ENCODE peak calls at places on chromosome 2, in four cellular contexts. D, X, I and M are unnamed samples.

GRCh38 chr2:47072018-47072691 is 83.0 kb downstream of the STPG4 start:
- DNase-seq in I (no peak), X (no peak), D (no peak), M (no peak)

GRCh38 chr2:186129767-186130581 is 356.1 kb upstream of the ZC3H15 start:
- DNase-seq in D (peak), X (no peak), I (no peak), M (no peak)

GRCh38 chr2:86078801-86079545 is 26.7 kb downstream of the POLR1A start:
- DNase-seq in I (peak), D (no peak), X (no peak), M (no peak)

GRCh38 chr2:225010804-225011203 is 31.5 kb downstream of the DOCK10 start:
- DNase-seq in D (no peak), I (no peak), X (no peak), M (no peak)

GRCh38 chr2:217660423-217660822 is 342.4 kb downstream of the TNS1 start:
- DNase-seq in D (no peak), I (no peak), X (no peak), M (no peak)

GRCh38 chr2:158457826-158458616 is 1.3 kb downstream of the PKP4 start:
- DNase-seq in X (no peak), D (peak), I (peak), M (no peak)

GRCh38 chr2:31379747-31380146 is 34.8 kb downstream of the XDH start:
- DNase-seq in D (no peak), I (no peak), X (no peak), M (no peak)

GRCh38 chr2:15732341-15733077 is 140.8 kb downstream of the DDX1 start:
- DNase-seq in I (no peak), X (peak), D (no peak), M (no peak)

GRCh38 chr2:172639823-172640222 is 83.9 kb downstream of the PDK1 start:
- DNase-seq in X (no peak), I (peak), D (no peak), M (no peak)

GRCh38 chr2:143730155-143730949 is 601.1 kb downstream of the ARHGAP15 start:
- DNase-seq in I (peak), X (peak), D (no peak), M (no peak)

GRCh38 chr2:191899442-191899841 is 52.6 kb upstream of the CAVIN2 start:
- DNase-seq in D (no peak), I (no peak), X (no peak), M (no peak)

GRCh38 chr2:86302320-86302719 is 35.1 kb downstream of the REEP1 start:
- DNase-seq in X (no peak), I (no peak), D (no peak), M (no peak)

GRCh38 chr2:15776629-15776919 is 163.8 kb upstream of the MYCN start:
- DNase-seq in D (peak), I (no peak), X (no peak), M (no peak)

GRCh38 chr2:19416784-19417684 is 58.6 kb upstream of the OSR1 start:
- DNase-seq in X (no peak), I (no peak), D (no peak), M (no peak)

GRCh38 chr2:215442392-215442787 is 6.5 kb upstream of the FN1 start:
- DNase-seq in D (no peak), I (peak), X (no peak), M (no peak)

DNA sequence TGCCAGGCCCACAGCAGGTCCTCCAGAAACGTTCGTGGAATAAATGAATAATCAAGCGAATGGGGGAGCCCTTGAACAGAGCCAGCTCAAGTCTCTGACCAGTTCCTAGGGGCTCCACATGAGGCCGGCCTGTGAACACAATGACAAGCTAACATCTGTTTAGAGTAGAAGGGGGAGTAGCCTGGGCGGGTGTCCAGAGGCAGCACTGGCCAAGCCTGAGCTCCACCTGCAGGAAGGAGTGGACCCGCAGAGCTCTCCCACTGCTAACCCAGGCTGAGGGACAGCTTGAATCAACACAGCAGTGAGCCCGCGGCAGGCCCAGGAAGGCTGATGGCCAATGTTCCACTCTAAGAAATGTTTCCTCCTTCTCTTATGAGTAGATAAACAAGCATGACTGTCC is 234.8 kb upstream of the RAB6C start:
- DNase-seq in X (no peak), I (no peak), D (no peak), M (no peak)
- TF ChIP-seq ATF3 in X (no peak), I (no peak), D (no peak), M (no peak)

DNA sequence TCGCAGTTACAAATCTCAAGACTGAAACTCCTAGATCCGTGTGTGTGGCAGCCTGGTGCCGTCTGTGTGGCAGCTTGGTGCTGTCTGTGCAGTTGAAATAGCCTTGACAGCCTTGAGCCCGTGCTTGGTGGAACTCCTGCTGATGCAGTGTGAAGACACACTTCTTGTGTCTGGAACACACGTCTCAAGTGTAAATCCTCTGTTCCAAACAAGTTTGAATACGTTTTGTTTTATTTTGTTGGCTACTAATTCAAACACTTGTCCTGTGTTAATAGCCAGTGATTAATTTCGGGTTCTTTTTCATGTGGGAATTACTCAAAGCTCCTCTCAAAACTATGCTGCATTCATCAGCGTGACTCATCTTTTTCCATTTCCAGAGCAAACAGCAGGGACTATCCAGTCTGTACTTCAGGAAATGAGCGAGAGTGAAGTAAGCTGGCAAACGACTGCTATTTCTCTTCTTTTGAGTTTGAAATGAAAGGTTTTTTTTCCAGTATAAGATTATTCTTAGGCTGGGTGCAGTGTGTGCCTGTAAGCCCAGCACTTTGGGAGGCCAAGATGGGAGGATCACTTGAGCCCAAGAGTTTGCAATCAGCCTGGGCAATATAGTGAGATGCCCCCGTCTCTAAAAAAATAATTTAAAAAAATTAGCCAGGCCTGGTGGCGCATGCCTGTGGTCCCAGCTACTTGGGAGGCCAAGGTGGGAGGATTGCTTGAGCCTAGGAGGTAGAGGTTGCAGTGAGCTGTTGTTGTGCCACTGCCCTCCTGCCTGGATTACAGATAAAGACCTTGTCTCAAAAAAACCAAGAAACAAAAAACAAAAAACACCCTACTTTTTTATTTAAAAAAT is 152.9 kb downstream of the SPP2 start:
- DNase-seq in D (peak), I (no peak), X (no peak), M (no peak)
- TF ChIP-seq HDAC6 in D (no peak), I (no peak), X (no peak), M (no peak)

GRCh38 chr2:219350215-219350937 is 17.8 kb upstream of the RESP18 start:
- DNase-seq in D (no peak), X (no peak), I (no peak), M (no peak)

DNA sequence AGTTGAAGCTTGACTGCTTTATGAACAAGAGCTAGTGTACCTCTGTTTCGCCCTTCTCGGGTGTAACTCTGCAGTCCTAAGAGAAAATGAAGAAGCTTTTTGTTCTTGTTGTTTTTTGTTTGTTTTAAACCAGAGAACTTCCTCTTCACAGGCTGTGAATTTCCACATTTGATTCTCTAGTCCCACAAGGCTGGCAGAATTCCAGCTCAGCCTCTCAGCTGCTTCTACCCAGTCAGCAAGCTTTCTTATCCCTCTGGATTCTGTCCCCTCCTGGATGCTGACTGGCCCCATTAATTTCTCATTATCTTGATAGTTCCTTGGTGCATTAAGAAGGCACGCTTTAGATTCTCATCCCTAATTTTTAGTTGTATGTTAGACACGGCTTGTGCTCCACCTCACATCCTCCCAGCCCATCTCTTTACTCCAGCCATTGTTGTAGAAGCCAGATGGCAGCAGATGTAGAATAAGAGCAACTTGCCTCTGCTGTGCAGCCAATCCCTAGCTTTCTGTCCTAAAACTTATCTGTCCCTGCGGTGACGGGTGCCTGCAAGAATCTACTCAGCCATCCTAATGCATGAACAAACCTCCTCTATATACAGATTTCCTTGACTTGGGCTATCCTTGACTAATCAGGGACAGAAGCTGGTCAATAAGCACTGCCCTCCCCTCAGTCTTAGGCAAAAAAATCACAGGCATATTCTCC is 12.4 kb upstream of the RESP18 start:
- DNase-seq in D (no peak), I (no peak), X (no peak), M (no peak)
- TF ChIP-seq ATF3 in D (no peak), I (no peak), X (no peak), M (no peak)

DNA sequence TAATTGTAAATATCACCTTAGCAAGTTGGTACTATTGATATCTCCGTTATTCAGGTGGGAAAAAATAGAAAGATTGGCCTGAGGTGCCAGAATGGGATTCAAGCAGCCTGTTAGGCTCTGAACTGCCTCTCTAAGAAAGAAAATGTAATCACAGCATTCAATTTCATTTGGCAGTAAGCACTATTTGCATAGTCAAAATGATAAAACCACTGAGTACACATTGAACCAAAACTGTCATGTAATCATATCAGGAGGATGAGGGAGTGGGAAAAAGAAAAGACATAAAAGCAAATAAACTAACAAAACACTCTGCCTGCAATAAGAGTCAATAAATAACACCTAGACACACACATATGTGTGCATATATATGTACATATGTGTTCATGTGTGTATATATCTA is 103.9 kb upstream of the TACR1 start:
- DNase-seq in X (no peak), I (no peak), D (no peak), M (no peak)
- TF ChIP-seq HDAC6 in X (no peak), I (no peak), D (no peak), M (no peak)

GRCh38 chr2:9250498-9251153 is 44.0 kb downstream of the ASAP2 start:
- DNase-seq in X (no peak), I (no peak), D (no peak), M (no peak)

GRCh38 chr2:9250091-9250490 is 43.5 kb downstream of the ASAP2 start:
- DNase-seq in D (no peak), I (no peak), X (no peak), M (no peak)

GRCh38 chr2:9251154-9252001 is 44.8 kb downstream of the ASAP2 start:
- DNase-seq in X (no peak), I (no peak), D (no peak), M (no peak)

GRCh38 chr2:9249036-9249800 is 42.6 kb downstream of the ASAP2 start:
- DNase-seq in I (no peak), X (no peak), D (no peak), M (no peak)

GRCh38 chr2:9252002-9252357 is 45.4 kb downstream of the ASAP2 start:
- DNase-seq in D (no peak), I (peak), X (no peak), M (no peak)
- TF ChIP-seq ATF3 in D (no peak), I (no peak), X (no peak), M (no peak)